ENCODE peak calls at places on chromosomes 2 and 18, in nine cellular contexts. F, E, N, T, R, J, O, P and V are unnamed samples.

GRCh38 chr2:179622122-179622521 is 239.3 kb downstream of the ZNF385B start:
- DNase-seq in F (no peak), E (no peak), N (no peak), T (no peak), R (peak), J (no peak), O (peak), P (no peak), V (no peak)

GRCh38 chr2:85448840-85449588 is 30.5 kb downstream of the SH2D6 start:
- DNase-seq in F (no peak), E (no peak), N (no peak), T (no peak), R (no peak), J (no peak), O (no peak), P (no peak), V (no peak)

GRCh38 chr2:39107724-39108273 is 13.1 kb downstream of the SOS1 start:
- DNase-seq in F (no peak), E (no peak), N (no peak), T (no peak), R (no peak), J (no peak), O (no peak), P (no peak), V (no peak)

GRCh38 chr2:108570416-108570815 is 36.1 kb downstream of the LIMS1 start:
- DNase-seq in F (no peak), E (no peak), N (no peak), T (no peak), R (peak), J (no peak), O (no peak), P (no peak), V (no peak)

GRCh38 chr2:74205586-74205985 is 7.2 kb downstream of the MTHFD2 start:
- DNase-seq in F (no peak), E (peak), N (no peak), T (peak), R (no peak), J (no peak), O (no peak), P (no peak), V (no peak)

GRCh38 chr2:25335204-25335603 is 6.5 kb downstream of the DNMT3A start:
- DNase-seq in F (no peak), E (no peak), N (no peak), T (no peak), R (no peak), J (no peak), O (no peak), P (no peak), V (no peak)

GRCh38 chr2:177282101-177282573 is 17.6 kb upstream of the NFE2L2 start:
- DNase-seq in F (no peak), E (no peak), N (no peak), T (no peak), R (no peak), J (peak), O (no peak), P (no peak), V (no peak)

GRCh38 chr2:201256001-201256544 is 4.3 kb upstream of the CASP8 start:
- DNase-seq in F (no peak), E (no peak), N (no peak), T (no peak), R (no peak), J (no peak), O (no peak), P (no peak), V (no peak)

GRCh38 chr18:34342960-34343359 is 118.2 kb upstream of the NOL4 start:
- DNase-seq in F (no peak), E (no peak), N (no peak), T (no peak), R (peak), J (no peak), O (peak), P (no peak), V (no peak)

GRCh38 chr2:63124209-63124608 is 73.6 kb downstream of the OTX1 start:
- DNase-seq in F (no peak), E (no peak), N (peak), T (no peak), R (no peak), J (no peak), O (peak), P (peak), V (no peak)

GRCh38 chr2:71895320-71896161 is 252.1 kb downstream of the CYP26B1 start:
- DNase-seq in F (no peak), E (peak), N (no peak), T (no peak), R (no peak), J (no peak), O (no peak), P (peak), V (no peak)

GRCh38 chr18:52160652-52161051 is 179.3 kb upstream of the DCC start:
- DNase-seq in F (no peak), E (no peak), N (no peak), T (peak), R (no peak), J (no peak), O (peak), P (no peak), V (no peak)

GRCh38 chr2:199310654-199311275 is 147.0 kb downstream of the SATB2 start:
- DNase-seq in F (no peak), E (no peak), N (no peak), T (no peak), R (no peak), J (no peak), O (no peak), P (no peak), V (no peak)

GRCh38 chr2:150063950-150064549 is 423.4 kb downstream of the RND3 start:
- DNase-seq in F (no peak), E (no peak), N (no peak), T (no peak), R (no peak), J (no peak), O (no peak), P (no peak), V (peak)

GRCh38 chr2:127096280-127096679 is 10.7 kb downstream of the BIN1 start:
- DNase-seq in F (no peak), E (no peak), N (no peak), T (no peak), R (no peak), J (no peak), O (no peak), P (no peak), V (no peak)

GRCh38 chr2:3911891-3912455 is 208.6 kb downstream of the DCDC2C start:
- DNase-seq in F (no peak), E (no peak), N (no peak), T (no peak), R (no peak), J (no peak), O (no peak), P (no peak), V (peak)

GRCh38 chr2:239252433-239253200 is 148.2 kb downstream of the HDAC4 start:
- DNase-seq in F (no peak), E (peak), N (no peak), T (no peak), R (no peak), J (no peak), O (no peak), P (no peak), V (no peak)

GRCh38 chr2:167294775-167295140 is 406.5 kb downstream of the XIRP2 start:
- DNase-seq in F (no peak), E (no peak), N (no peak), T (no peak), R (peak), J (no peak), O (no peak), P (no peak), V (no peak)

GRCh38 chr18:5970032-5970431 is 74.7 kb upstream of the TMEM200C start:
- DNase-seq in F (no peak), E (no peak), N (no peak), T (no peak), R (no peak), J (no peak), O (no peak), P (no peak), V (no peak)

GRCh38 chr2:232522014-232522854 is 2.0 kb downstream of the PRSS56 start:
- DNase-seq in F (peak), E (no peak), N (peak), T (peak), R (peak), J (no peak), O (no peak), P (peak), V (peak)

GRCh38 chr2:195535911-195536522 is 121.0 kb upstream of the SLC39A10 start:
- DNase-seq in F (no peak), E (no peak), N (peak), T (no peak), R (no peak), J (no peak), O (no peak), P (peak), V (no peak)

GRCh38 chr2:218832520-218832919 is 917 bp upstream of the PRKAG3 start:
- DNase-seq in F (no peak), E (no peak), N (no peak), T (no peak), R (no peak), J (no peak), O (no peak), P (no peak), V (no peak)

DNA sequence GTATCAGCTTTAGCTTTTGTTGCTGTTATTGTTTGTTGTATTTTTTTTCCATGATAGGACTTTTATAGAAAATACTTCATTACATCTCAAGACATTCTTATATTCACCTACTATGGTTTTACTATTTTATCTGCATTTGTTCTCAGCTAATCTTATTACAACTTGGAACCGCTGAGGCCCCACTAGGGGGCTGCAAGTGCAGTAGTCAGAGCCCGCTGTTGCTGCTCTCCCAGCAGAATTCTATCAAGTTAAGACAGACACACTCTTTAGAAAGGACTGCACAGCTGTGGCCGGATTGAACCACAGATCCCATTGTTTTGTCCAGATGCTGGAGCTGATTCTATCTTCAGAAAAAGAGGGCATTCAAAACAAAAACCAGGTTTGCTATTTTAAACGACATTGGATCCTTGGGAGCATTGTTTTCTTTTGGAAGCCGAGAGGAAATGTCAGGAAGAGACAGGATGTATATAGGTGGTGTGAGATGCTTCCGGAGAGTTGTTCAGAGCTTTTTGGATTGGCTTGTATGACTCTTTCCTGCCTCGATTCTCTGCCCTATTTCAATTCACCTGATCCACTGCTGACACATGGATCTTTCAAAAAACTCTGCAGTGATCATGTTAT is 105.7 kb upstream of the GAREM1 start:
- DNase-seq in F (no peak), E (no peak), N (no peak), T (peak), R (peak), J (no peak), O (no peak), P (no peak), V (peak)
- TF ChIP-seq CTCF in F (no peak), E (no peak), N (no peak), T (peak), R (peak), J (peak), O (peak), P (no peak), V (peak)

DNA sequence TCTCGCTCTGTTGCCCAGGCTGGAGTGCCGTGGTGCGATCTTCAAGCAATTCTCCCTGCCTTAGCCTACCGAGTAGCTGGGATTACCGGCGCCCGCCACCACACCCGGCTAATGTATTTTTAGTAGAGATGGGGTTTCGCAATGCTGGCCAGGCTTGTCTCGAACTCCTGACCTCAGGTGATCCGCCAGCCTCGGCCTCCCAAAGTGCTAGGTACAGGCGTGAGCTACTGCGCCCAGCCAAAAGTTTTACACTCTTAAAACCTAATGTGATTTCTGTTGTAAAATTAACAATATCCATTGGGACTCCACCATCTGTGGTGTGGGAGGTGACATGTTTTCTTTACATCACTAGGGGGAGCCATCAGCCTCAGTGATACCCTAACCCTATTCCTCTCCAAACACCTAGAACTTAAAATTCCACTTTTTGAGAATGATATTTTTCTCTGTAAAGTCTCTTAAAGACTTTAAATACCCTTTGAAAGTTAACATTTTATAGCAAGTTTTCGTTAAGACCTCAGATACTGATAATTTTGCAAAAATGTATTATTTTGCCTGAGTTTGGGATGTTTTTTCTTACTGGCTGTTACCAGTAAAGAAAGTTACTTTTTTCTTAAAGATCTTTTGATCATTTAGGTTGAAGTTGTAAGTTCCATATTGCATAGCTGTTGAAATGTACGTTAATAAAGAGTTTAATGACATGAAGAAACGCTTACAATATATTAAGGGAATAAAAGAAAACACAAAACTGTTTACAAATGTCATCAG is 11.6 kb upstream of the EIF2AK2 start:
- DNase-seq in F (no peak), E (no peak), N (peak), T (peak), R (peak), J (no peak), O (no peak), P (peak), V (no peak)
- TF ChIP-seq CTCF in F (peak), E (peak), N (peak), T (no peak), R (peak), J (peak), O (peak), P (peak), V (peak)

GRCh38 chr2:225471492-225471891 is 72.0 kb downstream of the NYAP2 start:
- DNase-seq in F (no peak), E (no peak), N (no peak), T (no peak), R (no peak), J (no peak), O (no peak), P (no peak), V (no peak)
- TF ChIP-seq CTCF in F (no peak), E (no peak), N (no peak), T (no peak), R (no peak), J (no peak), O (no peak), P (no peak), V (no peak)

DNA sequence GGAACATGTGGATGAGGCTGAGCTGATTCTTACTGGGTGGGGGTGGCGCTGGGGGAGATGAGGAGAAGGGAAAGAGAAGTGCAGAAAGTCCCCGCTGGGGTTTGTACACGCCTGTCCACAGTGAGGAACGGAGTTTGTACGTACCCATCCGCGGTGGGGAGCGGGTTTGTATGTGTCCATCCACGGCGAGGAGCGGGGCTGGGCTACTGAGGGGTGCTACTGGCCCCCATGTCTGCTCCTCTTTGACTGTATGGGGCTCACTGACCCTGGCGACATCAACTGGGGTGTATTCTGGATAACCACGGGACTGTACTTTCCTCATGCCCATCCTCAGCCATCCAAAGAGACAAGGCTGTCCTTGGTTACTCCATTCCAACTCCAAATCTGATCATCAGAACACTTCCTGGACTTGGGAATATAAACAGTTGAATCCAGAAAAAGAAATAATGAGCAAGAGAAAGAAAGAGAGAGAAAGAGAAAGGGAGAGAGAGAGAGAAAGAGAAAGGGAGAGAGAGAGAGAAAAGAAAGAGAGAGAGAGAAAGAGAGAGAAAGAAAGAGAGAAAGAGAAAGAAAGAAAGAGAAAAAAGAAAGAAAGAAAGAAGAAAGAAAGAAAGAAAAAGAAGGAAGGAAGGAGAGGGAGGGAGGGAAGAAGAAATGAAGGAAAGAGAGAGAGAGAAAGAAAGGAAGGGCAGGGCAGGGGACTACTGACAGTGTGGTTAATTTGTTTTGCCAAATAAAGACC is 21.0 kb downstream of the MAL start:
- DNase-seq in F (no peak), E (no peak), N (no peak), T (no peak), R (no peak), J (no peak), O (no peak), P (no peak), V (no peak)
- TF ChIP-seq CTCF in F (no peak), E (no peak), N (no peak), T (no peak), R (no peak), J (no peak), O (no peak), P (no peak), V (no peak)

GRCh38 chr18:63949068-63949737 is at the start of gene HMSD:
- DNase-seq in F (peak), E (peak), N (peak), T (peak), R (peak), J (no peak), O (peak), P (peak), V (peak)
- TF ChIP-seq CTCF in F (no peak), E (no peak), N (peak), T (peak), R (peak), J (peak), O (peak), P (no peak), V (peak)